ENCODE peak calls at places on chromosomes 11 and 22, in seven cellular contexts. One of them, this sample, is unnamed.

GRCh38 chr11:128582496-128583366 is 4.6 kb downstream of the ETS1 start:
- DNase-seq in prostate gland: no peak
- DNase-seq in astrocyte of the spinal cord: peak; percentile 95
- DNase-seq in lung: no peak
- DNase-seq in NK-92 treated with Interleukin-12 subunit alpha and Interleukin-12 subunit beta, amount 100 ng/mL, for 24 hours: no peak
- DNase-seq in ovary: peak; percentile 38
- DNase-seq in right lobe of liver: no peak
- DNase-seq in this sample: peak; percentile 89

GRCh38 chr22:46537221-46537945 is at the start of gene CELSR1:
- DNase-seq in prostate gland: peak; percentile 73
- DNase-seq in astrocyte of the spinal cord: no peak
- DNase-seq in ovary: no peak
- DNase-seq in right lobe of liver: no peak
- DNase-seq in lung: peak; percentile 79
- DNase-seq in NK-92 treated with Interleukin-12 subunit alpha and Interleukin-12 subunit beta, amount 100 ng/mL, for 24 hours: no peak
- DNase-seq in this sample: no peak

GRCh38 chr11:1302041-1302460 is 7.4 kb downstream of the TOLLIP start:
- DNase-seq in lung: peak; percentile 23
- DNase-seq in prostate gland: no peak
- DNase-seq in astrocyte of the spinal cord: no peak
- DNase-seq in ovary: no peak
- DNase-seq in right lobe of liver: no peak
- DNase-seq in NK-92 treated with Interleukin-12 subunit alpha and Interleukin-12 subunit beta, amount 100 ng/mL, for 24 hours: no peak
- DNase-seq in this sample: no peak

GRCh38 chr22:46293591-46294260 is 2.9 kb upstream of the GTSE1 start:
- DNase-seq in astrocyte of the spinal cord: peak; percentile 59
- DNase-seq in ovary: no peak
- DNase-seq in lung: no peak
- DNase-seq in prostate gland: no peak
- DNase-seq in right lobe of liver: no peak
- DNase-seq in NK-92 treated with Interleukin-12 subunit alpha and Interleukin-12 subunit beta, amount 100 ng/mL, for 24 hours: no peak
- DNase-seq in this sample: no peak

GRCh38 chr22:20740222-20740951 is 33.5 kb upstream of the SERPIND1 start:
- DNase-seq in prostate gland: no peak
- DNase-seq in right lobe of liver: no peak
- DNase-seq in lung: no peak
- DNase-seq in NK-92 treated with Interleukin-12 subunit alpha and Interleukin-12 subunit beta, amount 100 ng/mL, for 24 hours: no peak
- DNase-seq in astrocyte of the spinal cord: no peak
- DNase-seq in ovary: no peak
- DNase-seq in this sample: no peak

GRCh38 chr11:66881927-66882452 is 25.1 kb downstream of the LRFN4 start:
- DNase-seq in lung: no peak
- DNase-seq in prostate gland: no peak
- DNase-seq in ovary: peak; percentile 5
- DNase-seq in astrocyte of the spinal cord: no peak
- DNase-seq in right lobe of liver: no peak
- DNase-seq in NK-92 treated with Interleukin-12 subunit alpha and Interleukin-12 subunit beta, amount 100 ng/mL, for 24 hours: no peak
- DNase-seq in this sample: no peak

GRCh38 chr11:8167796-8168195 is 1.0 kb downstream of the RIC3 start:
- DNase-seq in lung: no peak
- DNase-seq in right lobe of liver: no peak
- DNase-seq in astrocyte of the spinal cord: peak; percentile 6
- DNase-seq in NK-92 treated with Interleukin-12 subunit alpha and Interleukin-12 subunit beta, amount 100 ng/mL, for 24 hours: no peak
- DNase-seq in ovary: no peak
- DNase-seq in prostate gland: no peak
- DNase-seq in this sample: no peak

GRCh38 chr11:1546077-1546535 is 26.0 kb downstream of the DUSP8 start:
- DNase-seq in astrocyte of the spinal cord: no peak
- DNase-seq in right lobe of liver: no peak
- DNase-seq in lung: no peak
- DNase-seq in prostate gland: no peak
- DNase-seq in NK-92 treated with Interleukin-12 subunit alpha and Interleukin-12 subunit beta, amount 100 ng/mL, for 24 hours: no peak
- DNase-seq in ovary: no peak
- DNase-seq in this sample: no peak

GRCh38 chr11:1023811-1024596 is 12.5 kb downstream of the MUC6 start:
- DNase-seq in astrocyte of the spinal cord: no peak
- DNase-seq in lung: no peak
- DNase-seq in ovary: no peak
- DNase-seq in NK-92 treated with Interleukin-12 subunit alpha and Interleukin-12 subunit beta, amount 100 ng/mL, for 24 hours: no peak
- DNase-seq in prostate gland: no peak
- DNase-seq in right lobe of liver: no peak
- DNase-seq in this sample: no peak

GRCh38 chr22:19993926-19994325 is 22.7 kb downstream of the ARVCF start:
- DNase-seq in NK-92 treated with Interleukin-12 subunit alpha and Interleukin-12 subunit beta, amount 100 ng/mL, for 24 hours: no peak
- DNase-seq in prostate gland: no peak
- DNase-seq in lung: no peak
- DNase-seq in right lobe of liver: no peak
- DNase-seq in ovary: peak; percentile 14
- DNase-seq in astrocyte of the spinal cord: no peak
- DNase-seq in this sample: no peak

GRCh38 chr11:44615913-44616806 is 50.7 kb downstream of the CD82 start:
- DNase-seq in NK-92 treated with Interleukin-12 subunit alpha and Interleukin-12 subunit beta, amount 100 ng/mL, for 24 hours: no peak
- DNase-seq in ovary: peak; percentile 10
- DNase-seq in prostate gland: no peak
- DNase-seq in lung: no peak
- DNase-seq in right lobe of liver: peak; percentile 47
- DNase-seq in astrocyte of the spinal cord: no peak
- DNase-seq in this sample: no peak

GRCh38 chr11:124669193-124669592 is 4.3 kb downstream of the SIAE start:
- DNase-seq in astrocyte of the spinal cord: peak; percentile 48
- DNase-seq in right lobe of liver: peak; percentile 23
- DNase-seq in NK-92 treated with Interleukin-12 subunit alpha and Interleukin-12 subunit beta, amount 100 ng/mL, for 24 hours: no peak
- DNase-seq in lung: peak; percentile 54
- DNase-seq in ovary: peak; percentile 23
- DNase-seq in prostate gland: peak; percentile 48
- DNase-seq in this sample: peak; percentile 71

GRCh38 chr11:47183031-47183856 is 3.0 kb downstream of the PACSIN3 start:
- DNase-seq in right lobe of liver: no peak
- DNase-seq in astrocyte of the spinal cord: no peak
- DNase-seq in NK-92 treated with Interleukin-12 subunit alpha and Interleukin-12 subunit beta, amount 100 ng/mL, for 24 hours: no peak
- DNase-seq in ovary: no peak
- DNase-seq in prostate gland: no peak
- DNase-seq in lung: no peak
- DNase-seq in this sample: no peak

GRCh38 chr11:1117970-1118369 is 39.8 kb upstream of the MUC5AC start:
- DNase-seq in NK-92 treated with Interleukin-12 subunit alpha and Interleukin-12 subunit beta, amount 100 ng/mL, for 24 hours: no peak
- DNase-seq in lung: no peak
- DNase-seq in astrocyte of the spinal cord: no peak
- DNase-seq in prostate gland: no peak
- DNase-seq in ovary: no peak
- DNase-seq in right lobe of liver: no peak
- DNase-seq in this sample: no peak

GRCh38 chr11:64245401-64245796 is 1.3 kb downstream of the PPP1R14B start:
- DNase-seq in lung: no peak
- DNase-seq in ovary: peak; percentile 77
- DNase-seq in NK-92 treated with Interleukin-12 subunit alpha and Interleukin-12 subunit beta, amount 100 ng/mL, for 24 hours: no peak
- DNase-seq in astrocyte of the spinal cord: peak; percentile 33
- DNase-seq in prostate gland: no peak
- DNase-seq in right lobe of liver: no peak
- DNase-seq in this sample: no peak

GRCh38 chr11:6932150-6932549 is 5.9 kb downstream of the ZNF215 start:
- DNase-seq in lung: no peak
- DNase-seq in ovary: no peak
- DNase-seq in NK-92 treated with Interleukin-12 subunit alpha and Interleukin-12 subunit beta, amount 100 ng/mL, for 24 hours: no peak
- DNase-seq in prostate gland: no peak
- DNase-seq in right lobe of liver: no peak
- DNase-seq in astrocyte of the spinal cord: no peak
- DNase-seq in this sample: no peak

GRCh38 chr11:126212089-126212660 is 593 bp downstream of the FAM118B start:
- DNase-seq in lung: no peak
- DNase-seq in astrocyte of the spinal cord: peak; percentile 7
- DNase-seq in NK-92 treated with Interleukin-12 subunit alpha and Interleukin-12 subunit beta, amount 100 ng/mL, for 24 hours: no peak
- DNase-seq in right lobe of liver: no peak
- DNase-seq in ovary: no peak
- DNase-seq in prostate gland: no peak
- DNase-seq in this sample: no peak

GRCh38 chr11:63765688-63766241 is 2.8 kb downstream of the ZFTA start:
- DNase-seq in lung: no peak
- DNase-seq in prostate gland: no peak
- DNase-seq in right lobe of liver: peak; percentile 38
- DNase-seq in ovary: peak; percentile 58
- DNase-seq in NK-92 treated with Interleukin-12 subunit alpha and Interleukin-12 subunit beta, amount 100 ng/mL, for 24 hours: no peak
- DNase-seq in astrocyte of the spinal cord: no peak
- DNase-seq in this sample: no peak

GRCh38 chr11:126534141-126534805 is 178.8 kb downstream of the ST3GAL4 start:
- DNase-seq in right lobe of liver: no peak
- DNase-seq in NK-92 treated with Interleukin-12 subunit alpha and Interleukin-12 subunit beta, amount 100 ng/mL, for 24 hours: no peak
- DNase-seq in ovary: no peak
- DNase-seq in prostate gland: no peak
- DNase-seq in lung: no peak
- DNase-seq in astrocyte of the spinal cord: no peak
- DNase-seq in this sample: no peak

GRCh38 chr22:23306438-23306921 is 126.2 kb downstream of the BCR start:
- DNase-seq in lung: no peak
- DNase-seq in right lobe of liver: no peak
- DNase-seq in NK-92 treated with Interleukin-12 subunit alpha and Interleukin-12 subunit beta, amount 100 ng/mL, for 24 hours: no peak
- DNase-seq in ovary: peak; percentile 32
- DNase-seq in astrocyte of the spinal cord: peak; percentile 30
- DNase-seq in prostate gland: no peak
- DNase-seq in this sample: no peak

GRCh38 chr11:70755410-70756158 is 357.3 kb downstream of the CTTN start:
- DNase-seq in right lobe of liver: peak; percentile 79
- DNase-seq in prostate gland: peak; percentile 73
- DNase-seq in ovary: peak; percentile 23
- DNase-seq in NK-92 treated with Interleukin-12 subunit alpha and Interleukin-12 subunit beta, amount 100 ng/mL, for 24 hours: peak; percentile 43
- DNase-seq in astrocyte of the spinal cord: peak; percentile 60
- DNase-seq in lung: peak; percentile 74
- DNase-seq in this sample: peak; percentile 80